ENCODE peak calls at places on chromosomes 3 and 15, in four cellular contexts. One of them, this sample, is unnamed.

GRCh38 chr3:126730376-126730775 is 26.3 kb downstream of the CHCHD6 start:
- DNase-seq in GM12878: no peak
- DNase-seq in K562: no peak
- DNase-seq in HepG2: no peak
- DNase-seq in this sample: no peak

GRCh38 chr3:145518639-145519038 is 642.3 kb downstream of the PLOD2 start:
- DNase-seq in K562: no peak
- DNase-seq in HepG2: peak; percentile 67
- DNase-seq in GM12878: no peak
- DNase-seq in this sample: no peak

GRCh38 chr3:125479091-125479490 is 40.9 kb downstream of the SNX4 start:
- DNase-seq in HepG2: no peak
- DNase-seq in K562: no peak
- DNase-seq in GM12878: no peak
- DNase-seq in this sample: no peak

GRCh38 chr3:97804471-97804870 is 17.3 kb upstream of the CRYBG3 start:
- DNase-seq in K562: no peak
- DNase-seq in HepG2: no peak
- DNase-seq in GM12878: no peak
- DNase-seq in this sample: no peak

GRCh38 chr15:100602822-100603393 is 519 bp downstream of the ASB7 start:
- DNase-seq in HepG2: peak; percentile 10
- DNase-seq in K562: peak; percentile 40
- DNase-seq in GM12878: peak; percentile 31
- DNase-seq in this sample: no peak

GRCh38 chr15:52439470-52439869 is 89.2 kb downstream of the MYO5A start:
- DNase-seq in K562: no peak
- DNase-seq in HepG2: no peak
- DNase-seq in GM12878: no peak
- DNase-seq in this sample: no peak

GRCh38 chr3:189588818-189589569 is 42.2 kb upstream of the TP63 start:
- DNase-seq in K562: no peak
- DNase-seq in HepG2: no peak
- DNase-seq in GM12878: no peak
- DNase-seq in this sample: no peak

GRCh38 chr15:62775932-62776331 is 266.6 kb upstream of the TPM1 start:
- DNase-seq in GM12878: no peak
- DNase-seq in K562: no peak
- DNase-seq in HepG2: no peak
- DNase-seq in this sample: no peak

GRCh38 chr15:44882499-44882968 is 74.0 kb upstream of the TERB2 start:
- DNase-seq in HepG2: no peak
- DNase-seq in GM12878: peak; percentile 92
- DNase-seq in K562: no peak
- DNase-seq in this sample: no peak

GRCh38 chr15:32826685-32827084 is 108.9 kb downstream of the GREM1 start:
- DNase-seq in GM12878: no peak
- DNase-seq in HepG2: no peak
- DNase-seq in K562: no peak
- DNase-seq in this sample: no peak

GRCh38 chr3:71180524-71180923 is 403.0 kb downstream of the FOXP1 start:
- DNase-seq in HepG2: no peak
- DNase-seq in K562: no peak
- DNase-seq in GM12878: no peak
- DNase-seq in this sample: no peak

GRCh38 chr3:176574736-176575135 is 622.5 kb downstream of the TBL1XR1 start:
- DNase-seq in K562: no peak
- DNase-seq in GM12878: no peak
- DNase-seq in HepG2: no peak
- DNase-seq in this sample: no peak

GRCh38 chr15:60583194-60583593 is 104.3 kb upstream of the ICE2 start:
- DNase-seq in GM12878: no peak
- DNase-seq in HepG2: no peak
- DNase-seq in K562: no peak
- DNase-seq in this sample: no peak

GRCh38 chr3:55476515-55476914 is 10.6 kb downstream of the WNT5A start:
- DNase-seq in K562: no peak
- DNase-seq in GM12878: no peak
- DNase-seq in HepG2: no peak
- DNase-seq in this sample: no peak

GRCh38 chr15:45183001-45183400 is 4.8 kb downstream of the SHF start:
- DNase-seq in HepG2: no peak
- DNase-seq in GM12878: no peak
- DNase-seq in K562: peak; percentile 45
- DNase-seq in this sample: no peak

GRCh38 chr3:33035596-33035995 is 61.4 kb downstream of the GLB1 start:
- DNase-seq in HepG2: no peak
- DNase-seq in GM12878: no peak
- DNase-seq in K562: no peak
- DNase-seq in this sample: peak; percentile 15

GRCh38 chr15:60460931-60461330 is 18.0 kb downstream of the ICE2 start:
- DNase-seq in K562: no peak
- DNase-seq in GM12878: no peak
- DNase-seq in HepG2: no peak
- DNase-seq in this sample: no peak

DNA sequence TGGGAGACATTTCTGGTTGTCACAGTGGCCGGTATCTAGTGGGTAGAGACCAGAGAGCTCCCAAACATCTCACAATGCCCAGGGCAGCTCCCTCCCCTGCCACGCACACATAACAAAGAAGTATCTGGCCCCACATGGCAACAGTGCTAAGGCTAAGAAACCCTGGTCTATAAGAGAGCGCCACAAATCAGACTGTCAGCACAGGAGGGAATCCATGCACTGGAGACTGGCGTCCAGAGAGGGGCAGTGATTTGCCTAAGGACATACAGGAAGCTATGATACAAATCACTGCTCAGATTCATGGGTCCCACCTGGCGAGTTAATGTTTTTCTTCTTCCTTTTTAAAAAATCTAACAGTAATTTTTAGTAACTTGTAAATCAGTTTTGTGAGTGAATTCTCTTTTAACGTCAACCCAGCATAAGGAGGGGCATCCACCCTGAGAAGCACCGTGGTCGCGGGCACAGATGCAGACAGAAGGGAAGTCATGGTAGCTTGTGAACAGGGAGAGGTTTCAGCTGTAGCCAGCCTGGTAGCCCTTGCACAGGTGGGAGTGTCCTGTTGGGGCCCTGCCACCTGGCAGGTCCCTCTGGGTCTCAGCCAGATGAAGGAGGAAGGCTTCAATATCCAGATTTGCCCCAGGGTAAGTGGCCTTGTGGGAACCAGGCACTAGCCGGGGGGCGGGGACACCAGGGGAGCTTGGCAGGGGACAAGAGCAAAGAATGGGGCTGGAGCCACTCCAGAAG is 8.7 kb downstream of the ISG20 start:
- DNase-seq in HepG2: no peak
- DNase-seq in K562: no peak
- DNase-seq in GM12878: no peak
- DNase-seq in this sample: no peak
- H3K4me1 ChIP-seq in HepG2: peaks cover 7% of the 10 kb centered on the region
- H3K4me1 ChIP-seq in K562: no peaks in the 10 kb centered on the region
- H3K4me1 ChIP-seq in GM12878: peaks cover 30% of the 10 kb centered on the region
- H3K4me1 ChIP-seq in this sample: peaks cover 23% of the 10 kb centered on the region

DNA sequence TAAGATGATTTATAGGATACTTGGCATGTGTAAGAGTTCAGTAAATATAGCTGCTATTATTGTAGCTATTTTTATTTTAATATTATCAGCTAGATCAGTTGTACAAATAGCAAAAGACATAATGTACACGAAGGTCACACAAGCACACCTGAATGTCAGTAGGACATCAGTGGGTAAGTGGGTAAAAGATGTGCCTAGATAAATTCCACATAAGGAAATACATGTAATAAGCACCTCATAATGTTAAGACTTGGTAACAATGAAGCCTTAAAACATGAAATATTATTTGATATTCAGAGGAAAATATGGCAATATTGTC is 41.5 kb downstream of the ABHD2 start:
- DNase-seq in HepG2: no peak
- DNase-seq in K562: no peak
- DNase-seq in GM12878: no peak
- DNase-seq in this sample: no peak
- TF ChIP-seq ZBTB33 in HepG2: no peak
- TF ChIP-seq ZBTB33 in K562: no peak
- TF ChIP-seq ZBTB33 in GM12878: no peak
- TF ChIP-seq ZBTB33 in this sample: no peak

GRCh38 chr3:113242091-113242581 is 30.8 kb downstream of the BOC start:
- DNase-seq in K562: no peak
- DNase-seq in GM12878: no peak
- DNase-seq in HepG2: no peak
- DNase-seq in this sample: no peak
- H3K27ac ChIP-seq in K562: no peak overlapping the region
- H3K27ac ChIP-seq in GM12878: no peak overlapping the region
- H3K27ac ChIP-seq in HepG2: no peak overlapping the region
- H3K27ac ChIP-seq in this sample: no peak overlapping the region

GRCh38 chr15:95538693-95539092 is 791.8 kb upstream of the NR2F2 start:
- DNase-seq in HepG2: no peak
- DNase-seq in GM12878: no peak
- DNase-seq in K562: no peak
- DNase-seq in this sample: no peak
- H3K4me1 ChIP-seq in HepG2: no peaks in the 10 kb centered on the region
- H3K4me1 ChIP-seq in GM12878: no peaks in the 10 kb centered on the region
- H3K4me1 ChIP-seq in K562: no peaks in the 10 kb centered on the region
- H3K4me1 ChIP-seq in this sample: no peaks in the 10 kb centered on the region

DNA sequence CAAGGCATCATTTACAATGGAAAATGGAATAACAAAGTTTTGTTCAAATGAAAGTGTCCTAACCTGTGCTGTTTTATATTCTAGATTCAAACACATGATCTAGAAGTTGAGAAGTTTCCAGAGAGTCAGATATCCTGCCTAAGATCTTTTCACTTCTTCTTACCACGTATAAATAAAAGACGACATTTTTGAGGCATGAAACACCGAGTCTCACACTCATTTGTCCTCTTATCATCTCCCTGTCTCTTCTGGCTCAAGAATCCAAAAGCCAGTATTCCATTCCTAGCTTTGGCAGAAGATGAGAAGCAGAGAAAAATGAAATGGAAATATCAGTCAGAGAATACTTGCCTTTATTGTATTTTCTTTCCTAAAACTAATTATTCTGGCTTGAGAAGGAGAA is 738.6 kb upstream of the NR2F2 start:
- DNase-seq in HepG2: no peak
- DNase-seq in GM12878: no peak
- DNase-seq in K562: no peak
- DNase-seq in this sample: no peak
- TF ChIP-seq ZBTB33 in HepG2: no peak
- TF ChIP-seq ZBTB33 in GM12878: no peak
- TF ChIP-seq ZBTB33 in K562: no peak
- TF ChIP-seq ZBTB33 in this sample: no peak

GRCh38 chr3:152388631-152389030 is 119.9 kb downstream of the MBNL1 start:
- DNase-seq in K562: no peak
- DNase-seq in HepG2: no peak
- DNase-seq in GM12878: no peak
- DNase-seq in this sample: no peak
- H3K27ac ChIP-seq in K562: no peak overlapping the region
- H3K27ac ChIP-seq in HepG2: no peak overlapping the region
- H3K27ac ChIP-seq in GM12878: no peak overlapping the region
- H3K27ac ChIP-seq in this sample: no peak overlapping the region